ENCODE peak calls at places on chromosomes 5 and 9, in ten cellular contexts. V, X, Q, I, H, P, J, C, W and F are unnamed samples.

GRCh38 chr5:125798311-125798710 is 624.9 kb upstream of the GRAMD2B start:
- DNase-seq in I (peak), W (no peak), V (peak), P (no peak), C (no peak), J (peak), H (no peak), Q (no peak), X (no peak), F (peak)

GRCh38 chr9:72524820-72525539 is 3.6 kb downstream of the TMC1 start:
- DNase-seq in X (no peak), V (peak), Q (no peak), J (peak), P (peak), I (peak), H (no peak), W (peak), C (no peak), F (no peak)

GRCh38 chr9:101923451-101923850 is 185.0 kb upstream of the GRIN3A start:
- DNase-seq in I (no peak), W (no peak), X (no peak), Q (no peak), V (no peak), J (no peak), P (no peak), C (no peak), H (no peak), F (no peak)

GRCh38 chr9:34070601-34071340 is 22.1 kb upstream of the UBAP2 start:
- DNase-seq in W (no peak), X (no peak), Q (no peak), J (no peak), P (no peak), C (no peak), H (no peak), I (no peak), V (no peak), F (no peak)

GRCh38 chr5:128213340-128213739 is 129.8 kb downstream of the SLC12A2 start:
- DNase-seq in P (peak), H (no peak), Q (peak), W (no peak), X (peak), V (peak), J (peak), C (no peak), I (peak), F (peak)

GRCh38 chr5:154199671-154200220 is 9.2 kb downstream of the GALNT10 start:
- DNase-seq in X (no peak), W (no peak), I (no peak), C (no peak), H (no peak), J (no peak), V (no peak), P (no peak), Q (no peak), F (no peak)

GRCh38 chr9:100322954-100323536 is 29.7 kb downstream of the TEX10 start:
- DNase-seq in W (peak), I (peak), C (no peak), X (no peak), Q (peak), J (peak), H (no peak), V (peak), P (peak), F (peak)

GRCh38 chr5:41835625-41836024 is 34.6 kb downstream of the OXCT1 start:
- DNase-seq in C (no peak), Q (no peak), V (peak), H (no peak), X (no peak), P (peak), J (peak), I (peak), W (no peak), F (peak)

GRCh38 chr9:108543251-108543768 is 312.5 kb downstream of the ACTL7B start:
- DNase-seq in Q (no peak), I (peak), W (no peak), C (no peak), J (peak), H (no peak), P (peak), X (no peak), V (no peak), F (no peak)

GRCh38 chr5:177458912-177459350 is 12.3 kb downstream of the PRR7 start:
- DNase-seq in Q (no peak), I (peak), W (no peak), X (no peak), H (no peak), J (peak), C (no peak), P (no peak), V (no peak), F (no peak)

GRCh38 chr9:79684711-79685575 is 113.2 kb downstream of the TLE4 start:
- DNase-seq in P (no peak), V (no peak), I (peak), C (no peak), Q (no peak), H (no peak), W (no peak), X (no peak), J (no peak), F (no peak)

GRCh38 chr9:97321681-97322080 is 14.2 kb downstream of the CCDC180 start:
- DNase-seq in H (no peak), V (no peak), W (no peak), I (no peak), P (no peak), J (no peak), X (no peak), Q (no peak), C (no peak), F (no peak)

GRCh38 chr9:101737165-101737704 is 1.2 kb downstream of the GRIN3A start:
- DNase-seq in V (no peak), H (no peak), J (no peak), Q (no peak), W (no peak), P (no peak), X (no peak), I (no peak), C (no peak), F (no peak)

GRCh38 chr5:172078726-172079345 is 72.4 kb upstream of the FBXW11 start:
- DNase-seq in W (no peak), I (no peak), J (no peak), X (no peak), H (no peak), P (no peak), V (no peak), Q (no peak), C (no peak), F (no peak)

GRCh38 chr5:142356318-142356715 is 31.5 kb upstream of the SPRY4 start:
- DNase-seq in H (no peak), Q (no peak), X (no peak), I (peak), J (peak), C (no peak), P (no peak), W (no peak), V (peak), F (no peak)

GRCh38 chr5:17289681-17290619 is 72.5 kb downstream of the BASP1 start:
- DNase-seq in I (peak), J (no peak), V (no peak), C (no peak), X (no peak), Q (no peak), P (no peak), W (no peak), H (no peak), F (no peak)

GRCh38 chr5:121430538-121430937 is 421.1 kb upstream of the FTMT start:
- DNase-seq in H (no peak), J (no peak), Q (no peak), I (no peak), V (no peak), C (no peak), P (no peak), W (no peak), X (no peak), F (no peak)

GRCh38 chr9:75001719-75002421 is 26.2 kb downstream of the CARNMT1 start:
- DNase-seq in C (no peak), I (peak), Q (peak), X (no peak), P (no peak), W (peak), V (peak), J (peak), H (no peak), F (no peak)

GRCh38 chr5:180097163-180097894 is 25.8 kb upstream of the RNF130 start:
- DNase-seq in Q (no peak), P (no peak), C (no peak), V (no peak), I (no peak), H (no peak), J (no peak), W (no peak), X (no peak), F (no peak)

GRCh38 chr5:35785601-35786085 is 71.0 kb upstream of the IL7R start:
- DNase-seq in I (no peak), H (no peak), P (peak), C (no peak), X (peak), Q (no peak), W (no peak), V (no peak), J (no peak), F (no peak)

GRCh38 chr5:40962207-40962955 is 53.1 kb downstream of the C7 start:
- DNase-seq in C (no peak), P (no peak), Q (peak), J (no peak), W (no peak), X (no peak), V (peak), H (no peak), I (no peak), F (no peak)

GRCh38 chr5:127585661-127586060 is 63.2 kb upstream of the CTXN3 start:
- DNase-seq in I (no peak), W (no peak), J (no peak), P (no peak), C (no peak), H (no peak), Q (no peak), X (no peak), V (no peak), F (no peak)

GRCh38 chr9:130682490-130683121 is 11.0 kb upstream of the EXOSC2 start:
- DNase-seq in J (peak), V (peak), X (peak), H (peak), Q (peak), P (peak), I (peak), W (peak), C (peak), F (peak)

GRCh38 chr5:98997000-98997399 is 68.2 kb upstream of the CHD1 start:
- DNase-seq in V (peak), H (no peak), C (no peak), X (no peak), W (no peak), P (no peak), Q (no peak), I (peak), J (peak), F (no peak)

GRCh38 chr5:122458278-122458872 is 146.3 kb downstream of the SNCAIP start:
- DNase-seq in V (no peak), H (no peak), J (no peak), X (no peak), Q (no peak), I (peak), P (peak), C (no peak), W (peak), F (no peak)

GRCh38 chr5:134994560-134995156 is 27.0 kb downstream of the CATSPER3 start:
- DNase-seq in C (no peak), V (no peak), H (no peak), J (no peak), P (no peak), W (peak), Q (no peak), X (no peak), I (no peak), F (no peak)

GRCh38 chr5:181173027-181173419 is 25.6 kb downstream of the OR2V2 start:
- DNase-seq in J (no peak), V (no peak), H (no peak), X (no peak), Q (no peak), P (no peak), I (no peak), W (no peak), C (peak), F (no peak)

GRCh38 chr5:148443998-148444397 is 60.2 kb downstream of the FBXO38 start:
- DNase-seq in W (peak), J (peak), I (peak), H (no peak), X (peak), P (peak), C (peak), Q (peak), V (peak), F (peak)

GRCh38 chr9:133333011-133333410 is 3.0 kb downstream of the SURF6 start:
- DNase-seq in W (no peak), V (no peak), I (no peak), X (no peak), J (no peak), C (no peak), Q (no peak), H (no peak), P (no peak), F (no peak)

GRCh38 chr9:32384364-32385134 is at the start of gene ACO1:
- DNase-seq in W (peak), V (peak), H (peak), Q (peak), X (peak), C (peak), I (peak), P (peak), J (peak), F (peak)

GRCh38 chr9:113646946-113647914 is 183.7 kb downstream of the RGS3 start:
- DNase-seq in J (no peak), Q (no peak), C (no peak), X (no peak), W (no peak), I (no peak), P (no peak), V (no peak), H (no peak), F (no peak)

GRCh38 chr9:37438359-37438758 is 15.9 kb downstream of the GRHPR start:
- DNase-seq in P (no peak), Q (no peak), H (no peak), W (no peak), C (no peak), I (no peak), J (no peak), V (no peak), X (no peak), F (no peak)

GRCh38 chr5:79642210-79642609 is 30.0 kb downstream of the TENT2 start:
- DNase-seq in C (no peak), V (no peak), Q (no peak), H (no peak), P (no peak), J (no peak), W (no peak), X (no peak), I (peak), F (no peak)

GRCh38 chr9:89544280-89544664 is 46.4 kb upstream of the SEMA4D start:
- DNase-seq in X (no peak), W (no peak), C (no peak), J (no peak), I (no peak), Q (no peak), V (no peak), H (no peak), P (no peak), F (no peak)

GRCh38 chr9:122036988-122037387 is 56.1 kb downstream of the TTLL11 start:
- DNase-seq in I (peak), Q (no peak), X (no peak), W (no peak), P (no peak), V (no peak), J (peak), C (no peak), H (no peak), F (no peak)

GRCh38 chr5:146050061-146050460 is 55.3 kb downstream of the PLAC8L1 start:
- DNase-seq in J (no peak), P (no peak), W (no peak), C (no peak), I (no peak), V (no peak), X (no peak), H (no peak), Q (no peak), F (no peak)

GRCh38 chr5:18745988-18746615 is 1111.8 kb downstream of the TAF11L14 start:
- DNase-seq in H (no peak), I (peak), Q (peak), P (peak), W (peak), V (no peak), J (peak), X (no peak), C (no peak), F (no peak)